ENCODE peak calls at places on chromosomes 12 and 14, in six cellular contexts. F, U, A, D, Z and W are unnamed samples.

GRCh38 chr14:100432652-100433427 is 109.7 kb downstream of the SLC25A47 start:
- DNase-seq in A (no peak), F (no peak), Z (no peak), D (no peak), U (no peak), W (no peak)

GRCh38 chr14:103105580-103106168 is 11.1 kb downstream of the EXOC3L4 start:
- DNase-seq in A (no peak), D (no peak), Z (no peak), U (no peak), F (no peak), W (no peak)

GRCh38 chr12:95790912-95791849 is 617 bp upstream of the NTN4 start:
- DNase-seq in D (no peak), A (no peak), F (no peak), Z (no peak), U (peak; percentile 14), W (peak; percentile 14)

GRCh38 chr12:109946505-109946904 is 46.4 kb downstream of the TCHP start:
- DNase-seq in Z (no peak), F (no peak), A (no peak), U (no peak), D (no peak), W (no peak)

GRCh38 chr14:31205681-31206535 is 1.7 kb downstream of the HECTD1 start:
- DNase-seq in F (peak; percentile 99), U (no peak), D (no peak), Z (no peak), A (no peak), W (no peak)

GRCh38 chr12:96810057-96810456 is 97.0 kb upstream of the NEDD1 start:
- DNase-seq in Z (no peak), F (no peak), A (no peak), D (no peak), U (no peak), W (no peak)

GRCh38 chr12:11860026-11860425 is 210.6 kb downstream of the ETV6 start:
- DNase-seq in A (no peak), Z (no peak), D (no peak), U (no peak), F (no peak), W (no peak)

GRCh38 chr12:122793685-122794106 is 19.3 kb downstream of the CCDC62 start:
- DNase-seq in A (peak; percentile 70), U (no peak), D (no peak), F (peak; percentile 34), Z (no peak), W (no peak)

GRCh38 chr12:95253386-95253785 is 35.8 kb downstream of the VEZT start:
- DNase-seq in Z (no peak), D (no peak), A (no peak), U (no peak), F (no peak), W (no peak)

GRCh38 chr12:6452908-6453630 is 1.2 kb downstream of the TAPBPL start:
- DNase-seq in A (no peak), F (no peak), D (no peak), Z (no peak), U (no peak), W (no peak)

GRCh38 chr12:59007620-59008019 is 87.3 kb upstream of the LRIG3 start:
- DNase-seq in U (no peak), A (no peak), D (no peak), F (no peak), Z (no peak), W (no peak)

GRCh38 chr14:106812788-106813476 is 1286.5 kb downstream of the TMEM121 start:
- DNase-seq in D (no peak), F (no peak), Z (no peak), A (no peak), U (no peak), W (no peak)

GRCh38 chr12:75635606-75636444 is 124.4 kb upstream of the KRR1 start:
- DNase-seq in A (no peak), F (peak; percentile 97), U (no peak), Z (no peak), D (no peak), W (no peak)

GRCh38 chr14:104184911-104185499 is 46.6 kb downstream of the KIF26A start:
- DNase-seq in F (no peak), A (no peak), D (no peak), Z (no peak), U (no peak), W (no peak)

GRCh38 chr14:79136437-79137430 is 966.6 kb downstream of the NRXN3 start:
- DNase-seq in U (no peak), A (no peak), D (no peak), Z (no peak), F (no peak), W (no peak)

GRCh38 chr14:79074501-79074900 is 904.3 kb downstream of the NRXN3 start:
- DNase-seq in A (no peak), Z (no peak), F (no peak), U (no peak), D (no peak), W (no peak)

DNA sequence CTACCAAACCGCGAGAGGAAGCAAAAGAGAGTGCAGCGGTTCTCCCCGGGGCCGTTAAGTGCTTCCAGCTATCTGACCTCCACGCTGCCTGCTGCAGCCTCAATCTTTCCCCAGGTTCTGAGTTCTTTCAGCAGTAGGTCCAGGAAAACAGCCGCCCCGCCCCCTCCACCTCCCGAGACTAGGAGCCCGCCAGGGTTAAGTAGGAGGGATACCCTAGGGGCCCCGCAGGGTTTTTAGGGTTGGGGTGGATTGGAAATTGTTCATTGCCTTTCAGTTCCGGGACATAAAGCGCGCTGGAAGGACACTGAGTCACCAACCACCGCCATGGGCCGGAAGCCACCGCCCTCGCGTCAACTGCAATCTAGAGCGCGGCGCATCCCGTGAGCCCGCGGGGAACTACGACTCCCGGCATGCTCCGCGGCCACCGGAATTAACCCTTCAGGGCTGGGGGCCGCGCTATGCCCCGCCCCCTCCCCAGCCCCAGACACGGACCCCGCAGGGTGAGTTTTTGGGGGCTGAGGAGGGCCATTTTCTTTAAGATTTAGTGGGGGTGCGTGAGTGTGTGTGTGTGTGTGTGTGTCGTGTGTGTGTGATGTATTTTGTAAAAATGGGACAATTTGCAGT is at the start of gene MYL6B:
- DNase-seq in D (peak; percentile 66), F (peak; percentile 83), U (peak; percentile 89), Z (peak; percentile 66), A (peak; percentile 86), W (peak; percentile 93)
- TF ChIP-seq POLR2A in D (peak; percentile 46), F (peak; percentile 81), U (peak; percentile 82), Z (peak; percentile 93), A (peak; percentile 89), W (peak; percentile 72)

GRCh38 chr14:89996963-89997362 is 41.2 kb downstream of the TDP1 start:
- DNase-seq in U (no peak), A (no peak), D (no peak), Z (no peak), F (no peak), W (no peak)

GRCh38 chr14:89990218-89990617 is 34.5 kb downstream of the TDP1 start:
- DNase-seq in Z (no peak), U (no peak), A (no peak), D (no peak), F (no peak), W (no peak)

GRCh38 chr14:89988787-89989186 is 33.1 kb downstream of the TDP1 start:
- DNase-seq in Z (no peak), F (no peak), A (no peak), D (no peak), U (no peak), W (no peak)

GRCh38 chr14:89990623-89991275 is 35.0 kb downstream of the TDP1 start:
- DNase-seq in U (no peak), F (no peak), Z (no peak), A (no peak), D (no peak), W (no peak)

GRCh38 chr14:89992273-89992672 is 36.5 kb downstream of the TDP1 start:
- DNase-seq in U (no peak), F (no peak), D (no peak), A (no peak), Z (no peak), W (no peak)
- TF ChIP-seq POLR2AphosphoS5 in U (no peak), F (no peak), D (no peak), A (no peak), Z (no peak), W (no peak)

GRCh38 chr12:55729592-55730446 is 1.0 kb upstream of the CD63 start:
- DNase-seq in U (no peak), F (peak; percentile 73), A (peak; percentile 79), D (no peak), Z (no peak), W (peak; percentile 73)

GRCh38 chr12:55726911-55727310 is 1.9 kb downstream of the CD63 start:
- DNase-seq in D (no peak), F (no peak), U (no peak), A (no peak), Z (no peak), W (no peak)

GRCh38 chr12:55728932-55729591 is at the start of gene CD63:
- DNase-seq in U (peak; percentile 94), Z (no peak), F (peak; percentile 56), D (no peak), A (peak; percentile 97), W (peak; percentile 93)

GRCh38 chr12:55727643-55728184 is 1.1 kb downstream of the CD63 start:
- DNase-seq in F (no peak), D (no peak), Z (no peak), A (peak; percentile 50), U (no peak), W (no peak)

GRCh38 chr12:55728185-55728931 is 451 bp downstream of the CD63 start:
- DNase-seq in D (no peak), F (no peak), U (no peak), A (peak; percentile 75), Z (no peak), W (no peak)
- TF ChIP-seq TAF1 in D (no peak), F (no peak), U (no peak), A (no peak), Z (no peak), W (peak; percentile 3)

DNA sequence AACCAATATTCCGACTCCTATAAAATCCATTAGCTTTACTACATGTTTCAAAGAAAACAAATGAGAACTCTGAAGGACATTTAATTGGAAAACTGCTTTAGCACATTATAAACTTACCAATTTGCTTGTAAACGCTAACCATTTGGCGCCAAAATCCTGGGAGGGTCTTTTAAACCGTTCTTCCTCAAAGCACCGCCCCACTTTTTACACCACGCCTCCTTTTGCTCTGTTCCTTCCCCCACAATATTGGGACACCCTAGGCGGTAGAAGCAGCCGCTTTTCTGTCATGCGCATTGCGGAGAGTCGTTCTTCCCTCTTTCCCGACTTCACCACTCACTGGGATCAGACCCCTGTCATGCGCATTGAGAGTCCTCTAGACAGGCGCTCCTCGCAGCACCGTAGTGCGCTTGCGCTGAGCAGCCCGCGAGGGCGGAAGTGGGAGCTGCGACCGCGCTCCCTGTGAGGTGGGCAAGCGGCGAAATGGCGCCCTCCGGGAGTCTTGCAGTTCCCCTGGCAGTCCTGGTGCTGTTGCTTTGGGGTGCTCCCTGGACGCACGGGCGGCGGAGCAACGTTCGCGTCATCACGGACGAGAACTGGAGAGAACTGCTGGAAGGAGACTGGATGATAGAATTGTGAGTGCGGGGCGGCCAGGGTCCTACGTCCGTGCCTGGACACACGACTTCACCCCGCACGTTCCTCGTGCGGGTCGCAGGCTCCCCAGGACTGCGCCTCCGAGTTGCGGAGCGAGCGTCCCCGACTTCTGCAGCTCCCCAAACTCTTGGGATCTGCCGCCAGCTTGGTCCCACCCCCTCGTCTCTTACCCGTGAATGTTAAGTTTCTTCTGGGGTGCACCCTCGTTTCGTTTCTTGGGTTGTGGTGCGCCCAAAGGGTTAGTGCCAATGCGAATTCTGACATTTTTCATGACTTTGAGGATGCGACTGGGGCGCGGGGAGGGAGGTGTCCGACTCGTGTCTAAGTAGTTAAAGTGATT is at the start of gene TMX1:
- DNase-seq in Z (peak; percentile 98), A (peak; percentile 93), F (peak; percentile 99), D (peak; percentile 96), U (peak; percentile 72), W (peak; percentile 85)
- TF ChIP-seq POLR2A in Z (peak; percentile 99), A (peak; percentile 92), F (peak; percentile 99), D (peak; percentile 93), U (peak; percentile 97), W (peak; percentile 96)

GRCh38 chr14:24212924-24213865 is at the start of gene CHMP4A:
- DNase-seq in Z (peak; percentile 92), D (peak; percentile 91), A (peak; percentile 88), U (peak; percentile 89), F (peak; percentile 100), W (peak; percentile 90)
- TF ChIP-seq POLR2AphosphoS5 in Z (peak; percentile 97), D (peak; percentile 95), A (no peak), U (peak; percentile 97), F (peak; percentile 99), W (peak; percentile 97)